ENCODE peak calls at places on chromosomes 6 and 20, in eight cellular contexts. One of them, this sample, is unnamed.

GRCh38 chr6:44789790-44790189 is 402.3 kb downstream of the CDC5L start:
- DNase-seq in PC-9: no peak
- DNase-seq in pancreas: no peak
- DNase-seq in testis: no peak
- DNase-seq in GM12865: no peak
- DNase-seq in AG04450: no peak
- DNase-seq in fibroblast of lung: no peak
- DNase-seq in lower leg skin: no peak
- DNase-seq in this sample: no peak

GRCh38 chr6:23267651-23268050 is 698.3 kb downstream of the HDGFL1 start:
- DNase-seq in AG04450: no peak
- DNase-seq in lower leg skin: no peak
- DNase-seq in GM12865: no peak
- DNase-seq in fibroblast of lung: no peak
- DNase-seq in PC-9: no peak
- DNase-seq in pancreas: no peak
- DNase-seq in testis: no peak
- DNase-seq in this sample: no peak

GRCh38 chr20:830011-830521 is 3.4 kb upstream of the FAM110A start:
- DNase-seq in testis: no peak
- DNase-seq in AG04450: no peak
- DNase-seq in lower leg skin: no peak
- DNase-seq in fibroblast of lung: peak; percentile 51
- DNase-seq in PC-9: peak; percentile 76
- DNase-seq in pancreas: no peak
- DNase-seq in GM12865: no peak
- DNase-seq in this sample: peak; percentile 2

GRCh38 chr6:124223596-124223995 is 419.9 kb downstream of the NKAIN2 start:
- DNase-seq in fibroblast of lung: peak; percentile 75
- DNase-seq in lower leg skin: no peak
- DNase-seq in PC-9: no peak
- DNase-seq in GM12865: no peak
- DNase-seq in AG04450: no peak
- DNase-seq in testis: no peak
- DNase-seq in pancreas: no peak
- DNase-seq in this sample: no peak

GRCh38 chr6:141744194-141744925 is 388.4 kb upstream of the GJE1 start:
- DNase-seq in GM12865: peak; percentile 4
- DNase-seq in lower leg skin: no peak
- DNase-seq in AG04450: no peak
- DNase-seq in PC-9: no peak
- DNase-seq in testis: no peak
- DNase-seq in pancreas: no peak
- DNase-seq in fibroblast of lung: no peak
- DNase-seq in this sample: no peak

GRCh38 chr6:79421001-79421411 is 116.2 kb downstream of the LCA5 start:
- DNase-seq in PC-9: no peak
- DNase-seq in fibroblast of lung: peak; percentile 75
- DNase-seq in testis: no peak
- DNase-seq in GM12865: no peak
- DNase-seq in lower leg skin: no peak
- DNase-seq in pancreas: no peak
- DNase-seq in AG04450: peak; percentile 3
- DNase-seq in this sample: no peak

GRCh38 chr6:22281691-22282090 is 15.1 kb downstream of the PRL start:
- DNase-seq in PC-9: no peak
- DNase-seq in testis: no peak
- DNase-seq in GM12865: no peak
- DNase-seq in fibroblast of lung: no peak
- DNase-seq in lower leg skin: no peak
- DNase-seq in AG04450: no peak
- DNase-seq in pancreas: no peak
- DNase-seq in this sample: no peak

GRCh38 chr20:8633366-8633765 is 435.5 kb upstream of the PLCB4 start:
- DNase-seq in lower leg skin: no peak
- DNase-seq in AG04450: no peak
- DNase-seq in pancreas: no peak
- DNase-seq in GM12865: no peak
- DNase-seq in fibroblast of lung: no peak
- DNase-seq in testis: no peak
- DNase-seq in PC-9: no peak
- DNase-seq in this sample: no peak

GRCh38 chr6:7003041-7003440 is 104.7 kb upstream of the RREB1 start:
- DNase-seq in fibroblast of lung: no peak
- DNase-seq in AG04450: no peak
- DNase-seq in PC-9: no peak
- DNase-seq in lower leg skin: no peak
- DNase-seq in testis: no peak
- DNase-seq in GM12865: no peak
- DNase-seq in pancreas: no peak
- DNase-seq in this sample: no peak

GRCh38 chr6:131948692-131949614 is 2.2 kb downstream of the CCN2 start:
- DNase-seq in testis: no peak
- DNase-seq in PC-9: peak; percentile 69
- DNase-seq in fibroblast of lung: peak; percentile 78
- DNase-seq in lower leg skin: no peak
- DNase-seq in GM12865: no peak
- DNase-seq in pancreas: no peak
- DNase-seq in AG04450: peak; percentile 74
- DNase-seq in this sample: no peak
- H3K4me3 ChIP-seq in testis: peak overlapping the region; percentile 81
- H3K4me3 ChIP-seq in PC-9: no peak overlapping the region
- H3K4me3 ChIP-seq in fibroblast of lung: peak overlapping the region; percentile 87
- H3K4me3 ChIP-seq in lower leg skin: peak overlapping the region; percentile 71
- H3K4me3 ChIP-seq in GM12865: no peak overlapping the region
- H3K4me3 ChIP-seq in pancreas: no peak overlapping the region
- H3K4me3 ChIP-seq in AG04450: peak overlapping the region; percentile 98
- H3K4me3 ChIP-seq in this sample: peak overlapping the region; percentile 76

GRCh38 chr6:28923318-28924102 is at the start of gene TRIM27:
- DNase-seq in GM12865: peak; percentile 93
- DNase-seq in fibroblast of lung: peak; percentile 80
- DNase-seq in pancreas: peak; percentile 97
- DNase-seq in testis: peak; percentile 94
- DNase-seq in AG04450: peak; percentile 37
- DNase-seq in lower leg skin: peak; percentile 98
- DNase-seq in PC-9: peak; percentile 83
- DNase-seq in this sample: peak; percentile 95
- TF ChIP-seq CTCF in GM12865: no peak
- TF ChIP-seq CTCF in fibroblast of lung: no peak
- TF ChIP-seq CTCF in pancreas: no peak
- TF ChIP-seq CTCF in testis: no peak
- TF ChIP-seq CTCF in AG04450: no peak
- TF ChIP-seq CTCF in lower leg skin: no peak
- TF ChIP-seq CTCF in PC-9: no peak
- TF ChIP-seq CTCF in this sample: peak; percentile 12

DNA sequence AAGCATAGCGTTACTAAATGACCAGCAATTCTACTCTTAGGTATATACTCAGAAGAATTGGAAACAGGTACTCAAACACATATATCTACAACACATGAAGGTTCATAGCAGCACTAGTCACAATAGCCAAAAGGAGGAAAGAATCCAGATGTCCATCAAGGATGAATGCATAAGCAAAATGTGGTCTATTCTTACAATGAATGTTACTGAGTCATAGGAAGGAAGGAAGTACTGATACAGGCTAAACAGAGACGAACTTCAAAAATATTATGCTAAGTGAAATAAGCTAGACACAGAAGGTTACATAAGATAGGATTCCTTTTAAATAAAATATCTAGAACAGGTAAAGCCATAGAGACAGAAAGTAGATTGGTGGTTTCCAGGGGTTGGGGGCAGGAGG is 93.5 kb downstream of the MAP3K7 start:
- DNase-seq in GM12865: no peak
- DNase-seq in pancreas: no peak
- DNase-seq in PC-9: no peak
- DNase-seq in testis: no peak
- DNase-seq in lower leg skin: no peak
- DNase-seq in fibroblast of lung: peak; percentile 18
- DNase-seq in AG04450: no peak
- DNase-seq in this sample: no peak
- H3K4me3 ChIP-seq in GM12865: no peak overlapping the region
- H3K4me3 ChIP-seq in pancreas: no peak overlapping the region
- H3K4me3 ChIP-seq in PC-9: no peak overlapping the region
- H3K4me3 ChIP-seq in testis: no peak overlapping the region
- H3K4me3 ChIP-seq in lower leg skin: no peak overlapping the region
- H3K4me3 ChIP-seq in fibroblast of lung: no peak overlapping the region
- H3K4me3 ChIP-seq in AG04450: no peak overlapping the region
- H3K4me3 ChIP-seq in this sample: no peak overlapping the region

DNA sequence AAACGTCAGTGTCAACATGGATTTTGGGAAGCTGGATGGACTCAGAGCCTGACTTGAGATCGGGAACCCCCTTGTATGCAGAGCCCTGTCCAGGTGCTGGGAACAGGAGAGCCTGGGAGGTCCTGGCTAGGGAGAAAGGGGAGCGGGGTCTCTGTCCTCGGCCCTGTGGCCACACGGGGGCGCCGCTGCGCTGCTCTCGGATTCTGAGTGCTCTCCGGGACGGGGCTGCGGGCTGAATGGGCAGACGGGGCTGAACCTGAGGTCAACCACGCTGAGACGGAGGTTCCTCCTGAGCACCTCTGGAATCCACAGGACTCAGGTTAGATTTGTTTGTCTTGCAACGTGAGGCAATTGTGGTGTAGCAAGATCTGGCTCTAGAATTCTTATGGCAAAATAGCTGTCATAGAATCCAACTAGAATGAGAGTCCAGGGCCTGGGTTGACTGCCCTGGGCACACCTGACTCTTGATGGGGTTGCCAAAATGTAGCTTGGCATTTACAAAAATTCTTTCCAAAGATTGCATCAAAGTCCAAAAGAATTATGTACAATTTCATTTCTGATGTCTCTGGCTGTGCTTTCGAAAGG is 20.6 kb upstream of the HLA-F start:
- DNase-seq in fibroblast of lung: no peak
- DNase-seq in pancreas: peak; percentile 80
- DNase-seq in lower leg skin: no peak
- DNase-seq in PC-9: no peak
- DNase-seq in testis: peak; percentile 84
- DNase-seq in AG04450: no peak
- DNase-seq in GM12865: peak; percentile 45
- DNase-seq in this sample: no peak
- TF ChIP-seq CTCF in fibroblast of lung: peak; percentile 52
- TF ChIP-seq CTCF in pancreas: no peak
- TF ChIP-seq CTCF in lower leg skin: no peak
- TF ChIP-seq CTCF in PC-9: peak; percentile 58
- TF ChIP-seq CTCF in testis: peak; percentile 66
- TF ChIP-seq CTCF in AG04450: peak; percentile 63
- TF ChIP-seq CTCF in GM12865: peak; percentile 59
- TF ChIP-seq CTCF in this sample: no peak

DNA sequence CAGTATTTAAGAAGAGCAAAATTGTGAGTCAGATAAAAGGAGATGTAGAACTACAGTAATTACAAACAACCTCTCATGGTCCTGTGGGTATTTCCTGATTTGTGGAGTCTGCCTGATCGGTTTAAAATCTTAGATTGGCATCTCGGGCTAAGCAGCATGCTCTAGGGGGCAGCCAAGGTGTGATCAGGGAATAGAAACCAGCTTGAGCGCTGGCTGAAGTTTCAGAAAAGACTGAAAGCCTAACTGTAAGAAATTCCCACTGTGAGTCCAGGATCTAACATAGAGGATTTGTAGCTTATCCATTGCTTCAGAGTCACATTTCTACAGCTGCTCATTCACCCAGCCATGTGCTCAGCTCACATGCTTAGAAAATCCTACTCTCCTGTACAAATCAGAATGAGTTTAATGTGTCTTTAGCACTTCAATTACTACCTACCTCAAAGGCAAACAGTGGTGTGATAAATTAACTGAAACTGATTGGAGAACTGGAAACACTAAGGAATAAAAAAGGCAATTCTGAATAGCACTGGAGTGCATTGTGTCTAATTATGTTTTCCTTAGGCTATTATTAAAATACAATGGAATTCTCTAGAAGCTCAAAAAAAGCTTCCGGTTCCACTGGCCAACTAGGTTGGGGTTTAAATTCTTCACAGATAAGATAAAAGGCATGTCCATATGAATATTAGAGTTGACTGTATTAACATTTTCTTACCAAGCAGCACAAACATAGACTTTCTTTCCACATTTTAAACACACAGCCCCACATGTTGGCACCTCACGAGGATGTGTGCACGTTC is 73.8 kb upstream of the MPC1 start:
- DNase-seq in testis: no peak
- DNase-seq in pancreas: no peak
- DNase-seq in GM12865: peak; percentile 39
- DNase-seq in PC-9: no peak
- DNase-seq in fibroblast of lung: peak; percentile 8
- DNase-seq in AG04450: no peak
- DNase-seq in lower leg skin: no peak
- DNase-seq in this sample: no peak
- H3K4me3 ChIP-seq in testis: no peak overlapping the region
- H3K4me3 ChIP-seq in pancreas: no peak overlapping the region
- H3K4me3 ChIP-seq in GM12865: no peak overlapping the region
- H3K4me3 ChIP-seq in PC-9: no peak overlapping the region
- H3K4me3 ChIP-seq in fibroblast of lung: no peak overlapping the region
- H3K4me3 ChIP-seq in AG04450: no peak overlapping the region
- H3K4me3 ChIP-seq in lower leg skin: no peak overlapping the region
- H3K4me3 ChIP-seq in this sample: no peak overlapping the region

DNA sequence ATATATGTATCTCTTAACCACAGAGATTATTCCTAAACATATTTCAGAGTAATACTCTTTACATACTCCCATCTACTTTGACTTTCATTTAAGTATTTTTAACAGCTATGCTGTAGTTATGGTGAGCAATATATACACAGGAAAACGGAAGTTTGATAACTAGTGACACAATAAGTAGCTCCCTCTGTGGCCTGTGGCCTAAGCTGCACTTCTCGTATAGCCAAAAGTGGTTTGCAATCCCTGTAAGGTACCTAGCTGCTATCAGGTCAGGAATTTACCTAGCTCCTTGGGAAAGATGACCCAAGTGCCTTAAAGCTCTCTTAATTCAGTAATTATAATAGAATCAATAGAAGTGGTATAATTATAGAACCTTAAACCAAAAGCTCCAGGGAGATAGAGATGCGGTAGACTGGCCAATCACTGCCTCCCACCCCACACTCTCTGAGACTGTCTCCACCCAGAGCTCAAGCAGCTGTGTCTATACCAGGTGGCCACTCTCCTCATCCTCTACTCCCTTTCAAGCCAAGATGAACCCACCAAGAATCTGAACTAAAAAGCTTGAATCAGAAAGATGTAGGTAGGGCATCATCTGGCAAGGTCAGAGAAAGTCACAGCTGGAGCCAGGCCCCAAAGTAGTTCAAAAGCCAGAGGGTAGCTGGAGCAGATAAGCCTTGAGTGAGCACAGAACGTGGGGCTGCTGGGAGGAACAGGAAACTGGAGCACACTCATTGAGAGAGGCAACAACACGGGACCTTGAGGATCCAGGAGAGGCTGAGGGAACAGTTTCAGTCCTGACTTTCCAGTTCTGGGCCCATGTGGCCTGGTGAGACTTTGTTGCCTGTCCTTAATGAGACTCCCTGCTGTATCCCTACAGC is 84.9 kb upstream of the ASF1A start:
- DNase-seq in GM12865: peak; percentile 43
- DNase-seq in AG04450: no peak
- DNase-seq in fibroblast of lung: no peak
- DNase-seq in testis: no peak
- DNase-seq in PC-9: no peak
- DNase-seq in pancreas: no peak
- DNase-seq in lower leg skin: no peak
- DNase-seq in this sample: no peak
- TF ChIP-seq CTCF in GM12865: no peak
- TF ChIP-seq CTCF in AG04450: no peak
- TF ChIP-seq CTCF in fibroblast of lung: no peak
- TF ChIP-seq CTCF in testis: no peak
- TF ChIP-seq CTCF in PC-9: no peak
- TF ChIP-seq CTCF in pancreas: no peak
- TF ChIP-seq CTCF in lower leg skin: no peak
- TF ChIP-seq CTCF in this sample: no peak

GRCh38 chr6:148509152-148509571 is 166.5 kb downstream of the SASH1 start:
- DNase-seq in fibroblast of lung: peak; percentile 64
- DNase-seq in testis: no peak
- DNase-seq in PC-9: no peak
- DNase-seq in pancreas: no peak
- DNase-seq in lower leg skin: no peak
- DNase-seq in AG04450: no peak
- DNase-seq in GM12865: no peak
- DNase-seq in this sample: no peak
- H3K4me3 ChIP-seq in fibroblast of lung: peak overlapping the region; percentile 79
- H3K4me3 ChIP-seq in testis: peak overlapping the region; percentile 43
- H3K4me3 ChIP-seq in PC-9: no peak overlapping the region
- H3K4me3 ChIP-seq in pancreas: no peak overlapping the region
- H3K4me3 ChIP-seq in lower leg skin: peak overlapping the region; percentile 32
- H3K4me3 ChIP-seq in AG04450: peak overlapping the region; percentile 62
- H3K4me3 ChIP-seq in GM12865: no peak overlapping the region
- H3K4me3 ChIP-seq in this sample: peak overlapping the region; percentile 49

This sample was measured in breast epithelium.